ENCODE peak calls at places on chromosomes 3 and 15, in six cellular contexts. S, A, Q, O, C and D are unnamed samples.

GRCh38 chr3:187742351-187743171 is 2.7 kb downstream of the BCL6 start:
- DNase-seq in Q (peak; percentile 39), A (peak; percentile 51), O (no peak), S (peak; percentile 41), C (peak; percentile 74), D (peak; percentile 89)

GRCh38 chr3:119600732-119601131 is 3.0 kb downstream of the PLA1A start:
- DNase-seq in A (no peak), O (peak; percentile 94), C (no peak), S (no peak), Q (no peak), D (no peak)

GRCh38 chr3:177468331-177468730 is 271.0 kb upstream of the TBL1XR1 start:
- DNase-seq in A (peak; percentile 100), O (no peak), Q (no peak), S (no peak), C (peak; percentile 98), D (no peak)

GRCh38 chr3:194224937-194225422 is 89.0 kb downstream of the HES1 start:
- DNase-seq in C (no peak), A (no peak), S (no peak), Q (no peak), O (no peak), D (peak; percentile 68)

GRCh38 chr3:41464858-41465257 is 265.6 kb downstream of the CTNNB1 start:
- DNase-seq in Q (no peak), S (no peak), A (peak; percentile 8), C (no peak), O (no peak), D (no peak)

GRCh38 chr15:66720206-66721010 is 18.4 kb downstream of the SMAD6 start:
- DNase-seq in S (no peak), C (peak; percentile 73), A (peak; percentile 71), Q (no peak), O (no peak), D (no peak)

GRCh38 chr15:61660579-61660978 is 399.7 kb downstream of the VPS13C start:
- DNase-seq in O (no peak), Q (no peak), S (no peak), C (peak; percentile 95), A (peak; percentile 2), D (no peak)

GRCh38 chr15:69468241-69469121 is 15.9 kb downstream of the RPLP1 start:
- DNase-seq in Q (peak; percentile 61), A (peak; percentile 91), O (peak; percentile 72), S (peak; percentile 74), C (peak; percentile 47), D (peak; percentile 85)

GRCh38 chr3:144106970-144107369 is 135.3 kb downstream of the DIPK2A start:
- DNase-seq in C (no peak), O (no peak), A (peak; percentile 5), Q (no peak), S (no peak), D (no peak)

GRCh38 chr15:61216519-61216918 is 12.6 kb downstream of the RORA start:
- DNase-seq in A (no peak), C (no peak), O (no peak), Q (no peak), S (no peak), D (no peak)

GRCh38 chr3:186095584-186096061 is 13.3 kb downstream of the ETV5 start:
- DNase-seq in C (no peak), O (no peak), Q (no peak), A (no peak), S (no peak), D (no peak)

GRCh38 chr3:155184027-155184426 is 103.9 kb downstream of the MME start:
- DNase-seq in S (no peak), A (no peak), C (no peak), O (peak; percentile 6), Q (no peak), D (no peak)

GRCh38 chr3:40120816-40121215 is 188.7 kb upstream of the EIF1B start:
- DNase-seq in O (no peak), S (no peak), Q (no peak), C (peak; percentile 69), A (peak; percentile 63), D (no peak)

GRCh38 chr3:51977449-51978142 is 2.7 kb downstream of the ABHD14A start:
- DNase-seq in S (no peak), A (no peak), O (no peak), C (no peak), Q (no peak), D (no peak)

GRCh38 chr15:90638241-90638691 is 78.9 kb upstream of the BLM start:
- DNase-seq in A (no peak), C (no peak), Q (no peak), S (no peak), O (no peak), D (no peak)

GRCh38 chr3:50562866-50563265 is 4.7 kb downstream of the C3orf18 start:
- DNase-seq in C (peak; percentile 81), S (no peak), O (no peak), A (peak; percentile 50), Q (no peak), D (no peak)

GRCh38 chr3:175956964-175957363 is 1097.8 kb downstream of the NAALADL2 start:
- DNase-seq in C (no peak), S (no peak), O (no peak), A (no peak), Q (no peak), D (no peak)

GRCh38 chr3:44424758-44425157 is 52.7 kb downstream of the ZNF445 start:
- DNase-seq in A (no peak), S (no peak), C (no peak), Q (no peak), O (peak; percentile 63), D (no peak)

GRCh38 chr3:127690823-127691452 is 18.2 kb downstream of the ABTB1 start:
- DNase-seq in S (no peak), C (peak; percentile 64), Q (no peak), O (peak; percentile 49), A (peak; percentile 49), D (no peak)

GRCh38 chr15:69824075-69824876 is 273.4 kb downstream of the TLE3 start:
- DNase-seq in O (no peak), S (no peak), A (no peak), Q (no peak), C (no peak), D (no peak)

GRCh38 chr3:195221015-195221853 is 49.7 kb downstream of the XXYLT1 start:
- DNase-seq in S (no peak), A (no peak), C (no peak), O (no peak), Q (no peak), D (no peak)

DNA sequence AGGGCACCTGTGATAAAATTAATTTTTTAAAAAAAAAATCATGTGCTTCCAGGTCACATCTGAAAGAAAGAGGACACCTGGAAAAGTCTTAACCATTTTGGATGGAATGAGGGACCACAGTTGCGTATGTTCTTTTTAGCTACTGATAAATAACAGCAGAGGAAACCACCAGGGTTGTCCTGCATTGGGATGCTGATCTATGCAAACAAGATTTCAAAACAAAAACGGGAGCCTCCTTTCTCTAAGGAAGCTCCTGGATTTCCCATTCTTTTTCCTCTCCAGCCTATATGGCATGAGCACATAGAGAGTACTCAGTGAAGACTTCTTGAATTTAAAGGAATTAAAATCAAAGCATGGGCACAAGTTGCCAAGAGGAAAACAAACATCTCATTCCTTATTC is 145.6 kb upstream of the THBS1 start:
- DNase-seq in C (no peak), S (no peak), A (no peak), O (no peak), Q (no peak), D (no peak)
- TF ChIP-seq CTCF in C (no peak), S (no peak), A (no peak), O (no peak), Q (no peak), D (no peak)

GRCh38 chr3:152301745-152302181 is 33.0 kb downstream of the MBNL1 start:
- DNase-seq in S (no peak), C (no peak), Q (no peak), A (no peak), O (peak; percentile 46), D (no peak)
- H3K4me3 ChIP-seq in S (peak overlapping the region; percentile 30), C (peak overlapping the region; percentile 32), Q (peak overlapping the region; percentile 14), A (no peak overlapping the region), O (peak overlapping the region; percentile 14), D (no peak overlapping the region)

GRCh38 chr3:184231671-184232070 is 2.3 kb downstream of the VWA5B2 start:
- DNase-seq in O (no peak), A (no peak), Q (no peak), C (no peak), S (no peak), D (no peak)
- TF ChIP-seq CTCF in O (no peak), A (no peak), Q (no peak), C (no peak), S (no peak), D (no peak)

GRCh38 chr3:105162448-105162847 is 204.3 kb upstream of the ALCAM start:
- DNase-seq in Q (no peak), O (peak; percentile 17), C (no peak), S (no peak), A (no peak), D (no peak)

GRCh38 chr3:105157766-105158085 is 209.0 kb upstream of the ALCAM start:
- DNase-seq in Q (no peak), S (no peak), O (no peak), C (no peak), A (no peak), D (no peak)

GRCh38 chr3:105157016-105157765 is 209.5 kb upstream of the ALCAM start:
- DNase-seq in O (no peak), C (no peak), A (no peak), S (no peak), Q (no peak), D (no peak)

GRCh38 chr3:105154692-105155091 is 212.0 kb upstream of the ALCAM start:
- DNase-seq in A (no peak), C (no peak), Q (no peak), O (no peak), S (no peak), D (no peak)

DNA sequence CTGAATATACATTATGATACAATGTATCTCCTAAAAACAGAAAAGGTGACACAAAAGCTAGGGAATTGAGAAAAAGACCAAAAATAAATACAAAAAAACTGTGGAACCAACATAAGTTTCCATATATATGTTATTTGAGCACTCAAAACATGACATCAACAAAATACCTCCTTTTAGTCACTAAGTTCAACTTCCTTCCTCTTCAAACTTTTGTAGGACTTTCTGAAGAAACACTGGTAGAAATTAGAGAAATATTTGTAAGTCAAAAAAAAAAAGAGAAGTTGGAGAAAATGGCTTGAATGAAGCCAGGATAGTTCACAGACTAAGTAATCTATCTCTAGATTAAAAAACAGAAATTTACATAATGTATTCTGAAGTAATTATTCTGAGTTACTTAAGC is 208.4 kb upstream of the ALCAM start:
- DNase-seq in O (no peak), S (no peak), Q (no peak), C (no peak), A (no peak), D (no peak)
- H3K4me3 ChIP-seq in O (no peak overlapping the region), S (no peak overlapping the region), Q (no peak overlapping the region), C (no peak overlapping the region), A (no peak overlapping the region), D (no peak overlapping the region)